ENCODE peak calls at places on chromosomes 5 and 9, in nine cellular contexts. V is A549, X is prostate gland, K is breast epithelium, R is sigmoid colon, C is Peyer's patch, A is adrenal gland, P is endothelial cell of umbilical vein, D is IMR-90. G is an unnamed sample. For H3K4me1, the result is how much of the 10 kb centered on the place peaks cover.

GRCh38 chr5:179275941-179276837 is 69.1 kb downstream of the ADAMTS2 start:
- DNase-seq in V (no peak), X (no peak), K (no peak), R (peak), C (no peak), A (peak), P (no peak), D (peak), G (no peak)

GRCh38 chr5:134550271-134551214 is 25.1 kb downstream of the JADE2 start:
- DNase-seq in V (no peak), X (no peak), K (no peak), R (no peak), C (no peak), A (peak), P (no peak), D (peak), G (no peak)

GRCh38 chr5:131394128-131394527 is 130.3 kb downstream of the CDC42SE2 start:
- DNase-seq in V (no peak), X (peak), K (no peak), R (no peak), C (no peak), A (no peak), P (peak), D (peak), G (no peak)

GRCh38 chr5:10695759-10696543 is 65.1 kb downstream of the DAP start:
- DNase-seq in V (no peak), X (no peak), K (no peak), R (no peak), C (no peak), A (no peak), P (no peak), D (no peak), G (no peak)

GRCh38 chr9:79026311-79026710 is 545.5 kb upstream of the TLE4 start:
- DNase-seq in V (no peak), X (no peak), K (no peak), R (no peak), C (no peak), A (no peak), P (peak), D (no peak), G (no peak)

GRCh38 chr5:28014779-28015178 is 976.4 kb upstream of the CDH9 start:
- DNase-seq in V (no peak), X (no peak), K (no peak), R (no peak), C (no peak), A (no peak), P (no peak), D (no peak), G (peak)

GRCh38 chr5:38466444-38467189 is 89.8 kb downstream of the LIFR start:
- DNase-seq in V (no peak), X (no peak), K (no peak), R (peak), C (no peak), A (peak), P (peak), D (no peak), G (peak)

GRCh38 chr9:86794356-86795046 is 152.8 kb downstream of the GAS1 start:
- DNase-seq in V (no peak), X (no peak), K (no peak), R (no peak), C (no peak), A (no peak), P (no peak), D (peak), G (peak)

GRCh38 chr9:103999375-104000062 is 94.6 kb upstream of the SMC2 start:
- DNase-seq in V (no peak), X (no peak), K (no peak), R (no peak), C (peak), A (no peak), P (no peak), D (no peak), G (peak)

GRCh38 chr5:14323466-14323865 is 180.3 kb downstream of the TRIO start:
- DNase-seq in V (no peak), X (no peak), K (no peak), R (no peak), C (no peak), A (no peak), P (no peak), D (no peak), G (no peak)

GRCh38 chr5:148912714-148913398 is 86.4 kb downstream of the ADRB2 start:
- DNase-seq in V (peak), X (no peak), K (no peak), R (no peak), C (no peak), A (no peak), P (peak), D (peak), G (no peak)

GRCh38 chr5:137035480-137035878 is 463.6 kb downstream of the SPOCK1 start:
- DNase-seq in V (no peak), X (no peak), K (no peak), R (no peak), C (no peak), A (peak), P (no peak), D (no peak), G (no peak)

GRCh38 chr5:63217422-63217821 is 638.8 kb downstream of the LRRC70 start:
- DNase-seq in V (no peak), X (no peak), K (no peak), R (no peak), C (no peak), A (no peak), P (no peak), D (no peak), G (no peak)

GRCh38 chr5:141560725-141561483 is 57.9 kb downstream of the DIAPH1 start:
- DNase-seq in V (no peak), X (peak), K (peak), R (peak), C (peak), A (peak), P (peak), D (peak), G (peak)

GRCh38 chr5:6760636-6761035 is 47.4 kb downstream of the TENT4A start:
- DNase-seq in V (no peak), X (no peak), K (no peak), R (peak), C (no peak), A (no peak), P (no peak), D (no peak), G (peak)

GRCh38 chr9:131337131-131337848 is 47.8 kb downstream of the PLPP7 start:
- DNase-seq in V (no peak), X (no peak), K (no peak), R (peak), C (no peak), A (no peak), P (no peak), D (no peak), G (no peak)

GRCh38 chr9:13171261-13171660 is 108.2 kb downstream of the MPDZ start:
- DNase-seq in V (no peak), X (no peak), K (no peak), R (no peak), C (no peak), A (no peak), P (no peak), D (peak), G (no peak)

GRCh38 chr5:147393866-147394265 is 116.0 kb downstream of the DPYSL3 start:
- DNase-seq in V (no peak), X (no peak), K (no peak), R (no peak), C (no peak), A (no peak), P (no peak), D (no peak), G (no peak)

GRCh38 chr9:30774326-30774725 is 1610.1 kb upstream of the ACO1 start:
- DNase-seq in V (no peak), X (no peak), K (no peak), R (no peak), C (peak), A (no peak), P (no peak), D (no peak), G (peak)

GRCh38 chr9:111805841-111806241 is 11.1 kb upstream of the SHOC1 start:
- DNase-seq in V (peak), X (no peak), K (no peak), R (no peak), C (no peak), A (no peak), P (peak), D (peak), G (no peak)

GRCh38 chr9:99807276-99807852 is 14.3 kb upstream of the NR4A3 start:
- DNase-seq in V (peak), X (peak), K (peak), R (peak), C (peak), A (peak), P (peak), D (peak), G (peak)

GRCh38 chr9:75455444-75455921 is 367.2 kb downstream of the OSTF1 start:
- DNase-seq in V (no peak), X (no peak), K (no peak), R (no peak), C (no peak), A (peak), P (no peak), D (peak), G (no peak)

GRCh38 chr5:122500245-122501086 is 188.4 kb downstream of the SNCAIP start:
- DNase-seq in V (peak), X (no peak), K (no peak), R (peak), C (no peak), A (peak), P (peak), D (peak), G (peak)

GRCh38 chr5:2381861-2382260 is 369.6 kb downstream of the IRX2 start:
- DNase-seq in V (no peak), X (no peak), K (no peak), R (no peak), C (no peak), A (no peak), P (no peak), D (no peak), G (no peak)

GRCh38 chr5:68216737-68217231 is 1.2 kb downstream of the PIK3R1 start:
- DNase-seq in V (peak), X (no peak), K (no peak), R (no peak), C (no peak), A (no peak), P (peak), D (peak), G (no peak)

GRCh38 chr5:37789991-37790390 is 49.9 kb downstream of the GDNF start:
- DNase-seq in V (no peak), X (no peak), K (no peak), R (no peak), C (no peak), A (no peak), P (no peak), D (peak), G (no peak)

GRCh38 chr5:101969752-101970151 is 326.3 kb downstream of the SLCO4C1 start:
- DNase-seq in V (no peak), X (no peak), K (no peak), R (no peak), C (no peak), A (no peak), P (no peak), D (no peak), G (no peak)

GRCh38 chr9:136840877-136841645 is 1.2 kb upstream of the AJM1 start:
- DNase-seq in V (no peak), X (no peak), K (no peak), R (no peak), C (peak), A (peak), P (no peak), D (peak), G (peak)
- TF ChIP-seq POLR2A in V (no peak), X (no peak), K (no peak), R (no peak), C (peak), A (no peak), P (no peak), D (no peak), G (no peak)

DNA sequence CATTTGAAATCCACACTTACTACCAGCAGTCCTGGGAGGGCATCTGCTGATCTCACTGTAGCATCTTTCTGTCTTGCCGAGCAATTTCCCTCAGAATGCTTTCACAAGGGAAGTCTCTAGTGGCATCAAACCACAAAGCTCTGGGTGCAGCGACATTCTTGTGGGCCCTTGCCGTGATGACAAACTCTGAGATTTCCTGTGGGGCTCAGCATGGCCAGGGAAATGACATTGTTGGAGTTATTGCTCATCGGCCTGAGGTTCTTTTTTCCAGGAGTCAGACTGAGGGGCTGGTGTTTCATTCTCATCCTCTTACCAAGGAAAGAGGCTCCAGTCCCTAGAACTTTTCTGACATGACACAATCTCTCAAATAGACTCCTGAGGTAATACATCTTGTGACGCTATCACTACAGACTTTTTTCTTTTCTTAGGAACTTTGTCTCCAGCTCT is 51.4 kb downstream of the PFDN1 start:
- DNase-seq in V (peak), X (no peak), K (no peak), R (no peak), C (no peak), A (no peak), P (peak), D (peak), G (no peak)
- H3K4me1 ChIP-seq in V (under half), X (under half), K (under half), R (under half), C (under half), A (under half), P (half or more), D (under half), G (under half)

DNA sequence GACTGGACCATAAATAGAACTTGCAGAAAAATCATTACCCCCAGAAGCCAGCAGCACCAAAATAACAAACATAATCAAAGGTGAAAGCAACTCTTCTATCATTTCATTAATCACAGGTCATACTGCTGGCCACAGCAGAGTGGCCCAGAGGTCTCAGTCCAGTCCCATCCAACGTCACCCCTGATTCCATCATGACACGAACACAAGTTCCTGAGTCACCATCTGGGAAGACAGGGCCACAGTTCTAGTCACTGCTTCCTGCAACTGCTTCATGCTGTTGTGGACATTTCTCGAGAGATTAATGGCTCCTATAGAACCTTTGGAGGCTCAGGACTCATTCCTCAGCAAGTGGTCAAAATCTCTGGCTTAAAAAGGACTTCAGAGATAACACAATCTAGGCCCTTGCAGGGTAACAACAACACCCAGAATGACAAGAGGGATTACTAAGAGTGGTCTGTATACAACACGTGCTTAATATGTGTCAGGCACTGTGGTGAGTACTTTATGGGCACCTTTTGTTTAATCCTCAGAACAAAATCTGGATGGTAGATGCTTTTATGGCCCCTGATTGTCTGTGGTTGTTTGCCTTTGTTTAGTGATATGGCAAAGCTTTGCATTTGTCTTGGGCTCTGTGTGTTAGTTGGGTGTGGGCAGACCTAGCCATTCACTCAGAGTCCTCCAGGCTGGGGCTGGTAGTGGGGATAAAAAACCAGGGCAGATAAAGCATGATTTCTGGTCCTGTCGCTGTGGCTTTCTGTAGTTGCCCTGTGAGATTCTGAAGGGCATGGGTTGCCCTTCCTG is 184.3 kb downstream of the DAB2IP start:
- DNase-seq in V (no peak), X (no peak), K (no peak), R (peak), C (no peak), A (peak), P (no peak), D (peak), G (no peak)
- TF ChIP-seq CTCF in V (no peak), X (no peak), K (no peak), R (no peak), C (no peak), A (no peak), P (no peak), D (no peak), G (no peak)

GRCh38 chr5:69300537-69301203 is 31.9 kb downstream of the CCDC125 start:
- DNase-seq in V (no peak), X (no peak), K (no peak), R (no peak), C (no peak), A (no peak), P (no peak), D (peak), G (no peak)
- TF ChIP-seq POLR2A in V (no peak), X (no peak), K (no peak), R (no peak), C (no peak), A (no peak), P (no peak), D (no peak), G (no peak)

GRCh38 chr9:129276486-129277260 is 98.6 kb upstream of the IER5L start:
- DNase-seq in V (no peak), X (no peak), K (peak), R (peak), C (peak), A (no peak), P (no peak), D (no peak), G (no peak)

GRCh38 chr9:129272348-129273025 is 94.4 kb upstream of the IER5L start:
- DNase-seq in V (no peak), X (no peak), K (no peak), R (peak), C (peak), A (no peak), P (no peak), D (no peak), G (no peak)

GRCh38 chr9:129273136-129273895 is 95.3 kb upstream of the IER5L start:
- DNase-seq in V (no peak), X (no peak), K (no peak), R (peak), C (peak), A (no peak), P (no peak), D (no peak), G (no peak)

GRCh38 chr9:129275626-129276247 is 97.7 kb upstream of the IER5L start:
- DNase-seq in V (no peak), X (no peak), K (peak), R (peak), C (peak), A (no peak), P (no peak), D (peak), G (no peak)

GRCh38 chr9:129273941-129274709 is 96.1 kb upstream of the IER5L start:
- DNase-seq in V (no peak), X (no peak), K (no peak), R (peak), C (peak), A (no peak), P (no peak), D (no peak), G (no peak)
- H3K4me1 ChIP-seq in V (under half), X (under half), K (under half), R (under half), C (under half), A (under half), P (under half), D (under half), G (under half)

GRCh38 chr9:1877951-1878350 is 137.2 kb upstream of the SMARCA2 start:
- DNase-seq in V (no peak), X (no peak), K (no peak), R (no peak), C (no peak), A (no peak), P (no peak), D (no peak), G (no peak)

GRCh38 chr9:1878817-1879216 is 136.3 kb upstream of the SMARCA2 start:
- DNase-seq in V (no peak), X (no peak), K (no peak), R (no peak), C (no peak), A (no peak), P (no peak), D (no peak), G (no peak)

GRCh38 chr9:1876891-1877496 is 138.2 kb upstream of the SMARCA2 start:
- DNase-seq in V (no peak), X (no peak), K (no peak), R (no peak), C (no peak), A (no peak), P (no peak), D (no peak), G (no peak)

GRCh38 chr9:1875921-1876448 is 139.2 kb upstream of the SMARCA2 start:
- DNase-seq in V (no peak), X (no peak), K (no peak), R (no peak), C (no peak), A (no peak), P (no peak), D (no peak), G (no peak)

GRCh38 chr9:1875251-1875851 is 139.8 kb upstream of the SMARCA2 start:
- DNase-seq in V (no peak), X (no peak), K (no peak), R (no peak), C (no peak), A (no peak), P (no peak), D (no peak), G (no peak)
- TF ChIP-seq CTCF in V (no peak), X (no peak), K (no peak), R (no peak), C (no peak), A (no peak), P (no peak), D (no peak), G (no peak)

G was measured in testis.